ENCODE peak calls at places on chromosomes 6 and 20, in five cellular contexts. E, I, Z, W and X are unnamed samples.

GRCh38 chr20:4012631-4013030 is 2.7 kb downstream of the RNF24 start:
- DNase-seq in Z (no peak), W (no peak), E (no peak), I (no peak), X (no peak)

GRCh38 chr20:41375846-41376245 is 9.2 kb upstream of the EMILIN3 start:
- DNase-seq in E (no peak), W (no peak), I (no peak), Z (no peak), X (no peak)

GRCh38 chr6:166097914-166098522 is 69.6 kb downstream of the TBXT start:
- DNase-seq in W (peak), I (peak), E (peak), Z (peak), X (peak)

GRCh38 chr6:138240476-138241245 is 22.4 kb upstream of the PBOV1 start:
- DNase-seq in Z (no peak), W (peak), E (no peak), I (no peak), X (no peak)

GRCh38 chr6:45791600-45792168 is 224.0 kb downstream of the CLIC5 start:
- DNase-seq in I (no peak), E (no peak), W (peak), Z (no peak), X (peak)

GRCh38 chr6:18022398-18023231 is 35.2 kb upstream of the KIF13A start:
- DNase-seq in Z (no peak), W (peak), I (no peak), E (peak), X (peak)

GRCh38 chr20:47708140-47708807 is 77.0 kb downstream of the SULF2 start:
- DNase-seq in W (no peak), Z (no peak), I (no peak), E (no peak), X (no peak)

GRCh38 chr20:58753929-58754551 is 61.4 kb downstream of the NPEPL1 start:
- DNase-seq in E (no peak), W (no peak), I (no peak), Z (no peak), X (no peak)

GRCh38 chr6:148682990-148683389 is 63.8 kb upstream of the UST start:
- DNase-seq in Z (no peak), I (no peak), E (no peak), W (no peak), X (no peak)

GRCh38 chr6:87315071-87315470 is 7.3 kb upstream of the SMIM8 start:
- DNase-seq in W (no peak), Z (no peak), E (no peak), I (no peak), X (no peak)

GRCh38 chr6:18139935-18140621 is 14.8 kb downstream of the TPMT start:
- DNase-seq in E (no peak), W (no peak), I (no peak), Z (no peak), X (no peak)

GRCh38 chr6:36800223-36801095 is 38.8 kb downstream of the CPNE5 start:
- DNase-seq in W (no peak), I (no peak), Z (no peak), E (no peak), X (peak)